ENCODE peak calls at places on chromosomes 11 and 22, in five cellular contexts. One of them, this sample, is unnamed.

GRCh38 chr22:34604312-34604711 is 461.6 kb upstream of the ISX start:
- DNase-seq in AG20443: no peak
- DNase-seq in GM10248: no peak
- DNase-seq in fibroblast of lung: no peak
- DNase-seq in NCI-H1092 treated with DMSO at 0.1 percent for 48 hours: no peak
- DNase-seq in this sample: no peak

GRCh38 chr22:43136255-43136654 is 6.9 kb downstream of the MCAT start:
- DNase-seq in AG20443: peak; percentile 65
- DNase-seq in fibroblast of lung: peak; percentile 29
- DNase-seq in GM10248: peak; percentile 82
- DNase-seq in NCI-H1092 treated with DMSO at 0.1 percent for 48 hours: no peak
- DNase-seq in this sample: peak; percentile 65

GRCh38 chr11:1486054-1486825 is at the start of gene MOB2:
- DNase-seq in GM10248: peak; percentile 47
- DNase-seq in fibroblast of lung: peak; percentile 7
- DNase-seq in AG20443: no peak
- DNase-seq in NCI-H1092 treated with DMSO at 0.1 percent for 48 hours: no peak
- DNase-seq in this sample: no peak

GRCh38 chr11:71252434-71252781 is at the start of gene SHANK2:
- DNase-seq in NCI-H1092 treated with DMSO at 0.1 percent for 48 hours: no peak
- DNase-seq in fibroblast of lung: no peak
- DNase-seq in AG20443: no peak
- DNase-seq in GM10248: no peak
- DNase-seq in this sample: peak; percentile 45

GRCh38 chr22:38305481-38306448 is 11.5 kb downstream of the CSNK1E start:
- DNase-seq in NCI-H1092 treated with DMSO at 0.1 percent for 48 hours: peak; percentile 77
- DNase-seq in fibroblast of lung: peak; percentile 57
- DNase-seq in GM10248: peak; percentile 75
- DNase-seq in AG20443: no peak
- DNase-seq in this sample: no peak

GRCh38 chr22:26658671-26659478 is 1.5 kb downstream of the MIAT start:
- DNase-seq in GM10248: peak; percentile 77
- DNase-seq in fibroblast of lung: peak; percentile 87
- DNase-seq in NCI-H1092 treated with DMSO at 0.1 percent for 48 hours: peak; percentile 82
- DNase-seq in AG20443: peak; percentile 87
- DNase-seq in this sample: peak; percentile 42

GRCh38 chr22:35661377-35661937 is 13.2 kb downstream of the APOL6 start:
- DNase-seq in NCI-H1092 treated with DMSO at 0.1 percent for 48 hours: no peak
- DNase-seq in fibroblast of lung: peak; percentile 33
- DNase-seq in GM10248: no peak
- DNase-seq in AG20443: no peak
- DNase-seq in this sample: no peak

GRCh38 chr11:110601941-110602340 is 110.3 kb downstream of the ARHGAP20 start:
- DNase-seq in GM10248: no peak
- DNase-seq in AG20443: no peak
- DNase-seq in NCI-H1092 treated with DMSO at 0.1 percent for 48 hours: no peak
- DNase-seq in fibroblast of lung: no peak
- DNase-seq in this sample: no peak

GRCh38 chr11:95456704-95457491 is 225.9 kb upstream of the SESN3 start:
- DNase-seq in AG20443: no peak
- DNase-seq in fibroblast of lung: no peak
- DNase-seq in GM10248: no peak
- DNase-seq in NCI-H1092 treated with DMSO at 0.1 percent for 48 hours: no peak
- DNase-seq in this sample: no peak

GRCh38 chr11:73269353-73270088 is 2.6 kb upstream of the P2RY6 start:
- DNase-seq in GM10248: no peak
- DNase-seq in fibroblast of lung: no peak
- DNase-seq in NCI-H1092 treated with DMSO at 0.1 percent for 48 hours: no peak
- DNase-seq in AG20443: no peak
- DNase-seq in this sample: no peak

GRCh38 chr22:41913842-41914534 is 886 bp downstream of the SHISA8 start:
- DNase-seq in fibroblast of lung: no peak
- DNase-seq in GM10248: no peak
- DNase-seq in NCI-H1092 treated with DMSO at 0.1 percent for 48 hours: peak; percentile 33
- DNase-seq in AG20443: no peak
- DNase-seq in this sample: no peak

GRCh38 chr11:92272651-92273050 is 48.0 kb downstream of the FAT3 start:
- DNase-seq in fibroblast of lung: no peak
- DNase-seq in GM10248: no peak
- DNase-seq in AG20443: no peak
- DNase-seq in NCI-H1092 treated with DMSO at 0.1 percent for 48 hours: no peak
- DNase-seq in this sample: no peak

GRCh38 chr22:21443057-21443734 is 24.0 kb upstream of the TMEM191C start:
- DNase-seq in NCI-H1092 treated with DMSO at 0.1 percent for 48 hours: no peak
- DNase-seq in AG20443: no peak
- DNase-seq in GM10248: no peak
- DNase-seq in fibroblast of lung: no peak
- DNase-seq in this sample: no peak

GRCh38 chr11:72807021-72807693 is 7.1 kb upstream of the ATG16L2 start:
- DNase-seq in NCI-H1092 treated with DMSO at 0.1 percent for 48 hours: no peak
- DNase-seq in GM10248: no peak
- DNase-seq in fibroblast of lung: peak; percentile 60
- DNase-seq in AG20443: no peak
- DNase-seq in this sample: no peak

GRCh38 chr22:48494968-48495750 is 1332.5 kb downstream of the BRD1 start:
- DNase-seq in fibroblast of lung: no peak
- DNase-seq in NCI-H1092 treated with DMSO at 0.1 percent for 48 hours: no peak
- DNase-seq in AG20443: no peak
- DNase-seq in GM10248: no peak
- DNase-seq in this sample: no peak

GRCh38 chr22:37021710-37022482 is 2.4 kb downstream of the MPST start:
- DNase-seq in fibroblast of lung: peak; percentile 43
- DNase-seq in NCI-H1092 treated with DMSO at 0.1 percent for 48 hours: no peak
- DNase-seq in GM10248: peak; percentile 82
- DNase-seq in AG20443: peak; percentile 70
- DNase-seq in this sample: peak; percentile 59

GRCh38 chr22:37953062-37953436 is 352 bp downstream of the C22orf23 start:
- DNase-seq in AG20443: peak; percentile 63
- DNase-seq in GM10248: no peak
- DNase-seq in NCI-H1092 treated with DMSO at 0.1 percent for 48 hours: no peak
- DNase-seq in fibroblast of lung: no peak
- DNase-seq in this sample: no peak

GRCh38 chr11:113577356-113578163 is 102.4 kb upstream of the DRD2 start:
- DNase-seq in AG20443: no peak
- DNase-seq in fibroblast of lung: no peak
- DNase-seq in GM10248: no peak
- DNase-seq in NCI-H1092 treated with DMSO at 0.1 percent for 48 hours: peak; percentile 57
- DNase-seq in this sample: no peak

GRCh38 chr11:111917788-111918187 is 925 bp upstream of the C11orf52 start:
- DNase-seq in GM10248: no peak
- DNase-seq in fibroblast of lung: no peak
- DNase-seq in NCI-H1092 treated with DMSO at 0.1 percent for 48 hours: no peak
- DNase-seq in AG20443: no peak
- DNase-seq in this sample: no peak

GRCh38 chr11:101030692-101031091 is 98.9 kb downstream of the PGR start:
- DNase-seq in fibroblast of lung: no peak
- DNase-seq in AG20443: no peak
- DNase-seq in NCI-H1092 treated with DMSO at 0.1 percent for 48 hours: no peak
- DNase-seq in GM10248: no peak
- DNase-seq in this sample: no peak

GRCh38 chr11:66365711-66366619 is 5.6 kb downstream of the SLC29A2 start:
- DNase-seq in GM10248: peak; percentile 10
- DNase-seq in NCI-H1092 treated with DMSO at 0.1 percent for 48 hours: no peak
- DNase-seq in AG20443: no peak
- DNase-seq in fibroblast of lung: no peak
- DNase-seq in this sample: no peak

GRCh38 chr22:30806391-30806861 is 111.8 kb downstream of the OSBP2 start:
- DNase-seq in GM10248: no peak
- DNase-seq in AG20443: no peak
- DNase-seq in NCI-H1092 treated with DMSO at 0.1 percent for 48 hours: no peak
- DNase-seq in fibroblast of lung: peak; percentile 61
- DNase-seq in this sample: no peak

GRCh38 chr11:45106440-45106839 is 40.0 kb upstream of the PRDM11 start:
- DNase-seq in fibroblast of lung: no peak
- DNase-seq in GM10248: no peak
- DNase-seq in NCI-H1092 treated with DMSO at 0.1 percent for 48 hours: no peak
- DNase-seq in AG20443: no peak
- DNase-seq in this sample: no peak

GRCh38 chr22:46081831-46082210 is 68.5 kb upstream of the PPARA start:
- DNase-seq in GM10248: no peak
- DNase-seq in AG20443: no peak
- DNase-seq in NCI-H1092 treated with DMSO at 0.1 percent for 48 hours: no peak
- DNase-seq in fibroblast of lung: no peak
- DNase-seq in this sample: no peak

GRCh38 chr11:111148953-111149352 is 96.6 kb upstream of the POU2AF2 start:
- DNase-seq in AG20443: no peak
- DNase-seq in GM10248: no peak
- DNase-seq in fibroblast of lung: peak; percentile 26
- DNase-seq in NCI-H1092 treated with DMSO at 0.1 percent for 48 hours: no peak
- DNase-seq in this sample: no peak

GRCh38 chr22:33894515-33894914 is 25.8 kb downstream of the LARGE1 start:
- DNase-seq in AG20443: no peak
- DNase-seq in GM10248: no peak
- DNase-seq in NCI-H1092 treated with DMSO at 0.1 percent for 48 hours: no peak
- DNase-seq in fibroblast of lung: no peak
- DNase-seq in this sample: no peak

GRCh38 chr22:49077036-49077393 is 750.7 kb downstream of the BRD1 start:
- DNase-seq in fibroblast of lung: no peak
- DNase-seq in GM10248: no peak
- DNase-seq in NCI-H1092 treated with DMSO at 0.1 percent for 48 hours: no peak
- DNase-seq in AG20443: no peak
- DNase-seq in this sample: no peak

GRCh38 chr22:47634342-47634741 is 871.9 kb downstream of the TBC1D22A start:
- DNase-seq in GM10248: no peak
- DNase-seq in AG20443: no peak
- DNase-seq in NCI-H1092 treated with DMSO at 0.1 percent for 48 hours: no peak
- DNase-seq in fibroblast of lung: no peak
- DNase-seq in this sample: no peak

GRCh38 chr22:27558658-27559371 is 242.7 kb downstream of the MN1 start:
- DNase-seq in GM10248: no peak
- DNase-seq in fibroblast of lung: no peak
- DNase-seq in AG20443: no peak
- DNase-seq in NCI-H1092 treated with DMSO at 0.1 percent for 48 hours: no peak
- DNase-seq in this sample: no peak

GRCh38 chr22:20550851-20551744 is 43.7 kb downstream of the MED15 start:
- DNase-seq in NCI-H1092 treated with DMSO at 0.1 percent for 48 hours: no peak
- DNase-seq in AG20443: peak; percentile 91
- DNase-seq in fibroblast of lung: peak; percentile 54
- DNase-seq in GM10248: peak; percentile 58
- DNase-seq in this sample: no peak

GRCh38 chr22:20251491-20251890 is 16.6 kb downstream of the RTN4R start:
- DNase-seq in fibroblast of lung: no peak
- DNase-seq in AG20443: no peak
- DNase-seq in NCI-H1092 treated with DMSO at 0.1 percent for 48 hours: no peak
- DNase-seq in GM10248: no peak
- DNase-seq in this sample: no peak

GRCh38 chr11:78277314-78277994 is 88.7 kb downstream of the USP35 start:
- DNase-seq in fibroblast of lung: peak; percentile 13
- DNase-seq in AG20443: no peak
- DNase-seq in GM10248: no peak
- DNase-seq in NCI-H1092 treated with DMSO at 0.1 percent for 48 hours: peak; percentile 4
- DNase-seq in this sample: no peak

GRCh38 chr22:50101870-50102565 is 12.2 kb downstream of the MOV10L1 start:
- DNase-seq in AG20443: no peak
- DNase-seq in GM10248: no peak
- DNase-seq in fibroblast of lung: no peak
- DNase-seq in NCI-H1092 treated with DMSO at 0.1 percent for 48 hours: no peak
- DNase-seq in this sample: no peak

This sample was measured in HEK293T.